ENCODE peak calls at places on chromosomes 6 and 20, in seven cellular contexts. S is endothelial cell; F is Kasumi-1; C is activated CD8-positive, alpha-beta memory T cell treated with anti-CD3 and anti-CD28 coated beads, Interleukin-2, amount 10 ng/mL, durations not matched to agents 7 days and 5 days; Z is substantia nigra; B is tibial artery; D is activated CD8-positive, alpha-beta T cell treated with anti-CD3 and anti-CD28 coated beads, Interleukin-2, amount 10 ng/mL, durations not matched to agents 7 days and 5 days. P is an unnamed sample.
A peak's percentile ranks its signal among the peaks of the same experiment; 100 is the strongest.

GRCh38 chr6:137870744-137871247 is 3.7 kb downstream of the TNFAIP3 start:
- DNase-seq in F (no peak), C (peak; percentile 64), B (no peak), S (no peak), D (peak; percentile 53), Z (no peak), P (peak; percentile 52)

GRCh38 chr6:116385462-116385807 is 14.7 kb downstream of the DSE start:
- DNase-seq in D (no peak), C (no peak), B (no peak), F (no peak), Z (no peak), S (no peak), P (no peak)

GRCh38 chr6:129631070-129631469 is 78.9 kb downstream of the ARHGAP18 start:
- DNase-seq in S (no peak), D (no peak), Z (no peak), B (no peak), C (no peak), F (no peak), P (no peak)

GRCh38 chr20:16158976-16159286 is 414.3 kb downstream of the KIF16B start:
- DNase-seq in D (no peak), C (no peak), S (no peak), F (peak; percentile 80), B (no peak), Z (no peak), P (no peak)

GRCh38 chr6:168129292-168130167 is 50.5 kb upstream of the FRMD1 start:
- DNase-seq in S (no peak), F (no peak), C (peak; percentile 4), B (no peak), D (no peak), Z (no peak), P (no peak)

GRCh38 chr6:54910326-54910952 is 63.9 kb downstream of the FAM83B start:
- DNase-seq in F (no peak), B (no peak), S (no peak), D (no peak), Z (no peak), C (no peak), P (no peak)

GRCh38 chr20:32806356-32806755 is 13.4 kb upstream of the MAPRE1 start:
- DNase-seq in D (no peak), S (no peak), F (no peak), Z (no peak), C (no peak), B (no peak), P (no peak)

GRCh38 chr20:719816-720215 is 44.2 kb upstream of the SCRT2 start:
- DNase-seq in D (no peak), S (no peak), F (no peak), Z (no peak), B (no peak), C (no peak), P (no peak)

GRCh38 chr6:28953039-28953872 is 29.5 kb upstream of the TRIM27 start:
- DNase-seq in Z (no peak), S (peak; percentile 56), F (no peak), C (peak; percentile 75), B (no peak), D (peak; percentile 73), P (peak; percentile 68)

GRCh38 chr6:34015576-34015975 is 130.3 kb downstream of the GRM4 start:
- DNase-seq in D (no peak), S (no peak), F (no peak), Z (no peak), B (no peak), C (no peak), P (no peak)